ENCODE peak calls at places on chromosomes 6 and 20, in nine cellular contexts. One of them, this sample, is unnamed.

GRCh38 chr6:83073620-83074019 is 6.1 kb downstream of the DOP1A start:
- DNase-seq in BJ: no peak
- DNase-seq in heart left ventricle: no peak
- DNase-seq in cardiac muscle cell: no peak
- DNase-seq in AG09309: no peak
- DNase-seq in ascending aorta: no peak
- DNase-seq in AG10803: no peak
- DNase-seq in WTC11: no peak
- DNase-seq in AG09319: no peak
- DNase-seq in this sample: no peak

GRCh38 chr20:31712564-31713311 is 9.9 kb downstream of the BCL2L1 start:
- DNase-seq in BJ: no peak
- DNase-seq in heart left ventricle: peak; percentile 88
- DNase-seq in cardiac muscle cell: peak; percentile 93
- DNase-seq in AG09309: no peak
- DNase-seq in ascending aorta: peak; percentile 98
- DNase-seq in AG10803: peak; percentile 89
- DNase-seq in WTC11: peak; percentile 57
- DNase-seq in AG09319: no peak
- DNase-seq in this sample: peak; percentile 67

GRCh38 chr6:154615483-154616025 is 105.1 kb upstream of the CNKSR3 start:
- DNase-seq in BJ: no peak
- DNase-seq in heart left ventricle: peak; percentile 65
- DNase-seq in cardiac muscle cell: peak; percentile 89
- DNase-seq in AG09309: no peak
- DNase-seq in ascending aorta: peak; percentile 69
- DNase-seq in AG10803: peak; percentile 39
- DNase-seq in WTC11: peak; percentile 24
- DNase-seq in AG09319: no peak
- DNase-seq in this sample: peak; percentile 32

GRCh38 chr20:53658327-53658726 is 64.7 kb upstream of the ZNF217 start:
- DNase-seq in BJ: no peak
- DNase-seq in heart left ventricle: no peak
- DNase-seq in cardiac muscle cell: no peak
- DNase-seq in AG09309: no peak
- DNase-seq in ascending aorta: peak; percentile 13
- DNase-seq in AG10803: no peak
- DNase-seq in WTC11: no peak
- DNase-seq in AG09319: no peak
- DNase-seq in this sample: no peak

GRCh38 chr20:59823030-59823423 is 110.4 kb downstream of the SYCP2 start:
- DNase-seq in BJ: no peak
- DNase-seq in heart left ventricle: no peak
- DNase-seq in cardiac muscle cell: no peak
- DNase-seq in AG09309: no peak
- DNase-seq in ascending aorta: no peak
- DNase-seq in AG10803: no peak
- DNase-seq in WTC11: no peak
- DNase-seq in AG09319: no peak
- DNase-seq in this sample: no peak

GRCh38 chr20:54459279-54459678 is 16.1 kb upstream of the DOK5 start:
- DNase-seq in BJ: no peak
- DNase-seq in heart left ventricle: no peak
- DNase-seq in cardiac muscle cell: no peak
- DNase-seq in AG09309: no peak
- DNase-seq in ascending aorta: no peak
- DNase-seq in AG10803: no peak
- DNase-seq in WTC11: no peak
- DNase-seq in AG09319: no peak
- DNase-seq in this sample: no peak

GRCh38 chr20:48189177-48189576 is 403.9 kb upstream of the SULF2 start:
- DNase-seq in BJ: no peak
- DNase-seq in heart left ventricle: no peak
- DNase-seq in cardiac muscle cell: peak; percentile 61
- DNase-seq in AG09309: no peak
- DNase-seq in ascending aorta: no peak
- DNase-seq in AG10803: peak; percentile 61
- DNase-seq in WTC11: peak; percentile 34
- DNase-seq in AG09319: peak; percentile 20
- DNase-seq in this sample: no peak

GRCh38 chr6:38184780-38185080 is 365.2 kb downstream of the ZFAND3 start:
- DNase-seq in BJ: no peak
- DNase-seq in heart left ventricle: no peak
- DNase-seq in cardiac muscle cell: no peak
- DNase-seq in AG09309: no peak
- DNase-seq in ascending aorta: no peak
- DNase-seq in AG10803: no peak
- DNase-seq in WTC11: peak; percentile 5
- DNase-seq in AG09319: no peak
- DNase-seq in this sample: no peak

GRCh38 chr20:44908987-44909871 is 631 bp upstream of the PABPC1L start:
- DNase-seq in BJ: no peak
- DNase-seq in heart left ventricle: no peak
- DNase-seq in cardiac muscle cell: no peak
- DNase-seq in AG09309: no peak
- DNase-seq in ascending aorta: no peak
- DNase-seq in AG10803: no peak
- DNase-seq in WTC11: no peak
- DNase-seq in AG09319: no peak
- DNase-seq in this sample: no peak

GRCh38 chr6:167479967-167480653 is 155.2 kb downstream of the TTLL2 start:
- DNase-seq in BJ: no peak
- DNase-seq in heart left ventricle: peak; percentile 38
- DNase-seq in cardiac muscle cell: no peak
- DNase-seq in AG09309: no peak
- DNase-seq in ascending aorta: peak; percentile 42
- DNase-seq in AG10803: no peak
- DNase-seq in WTC11: no peak
- DNase-seq in AG09319: no peak
- DNase-seq in this sample: no peak

GRCh38 chr6:167481527-167481926 is 156.6 kb downstream of the TTLL2 start:
- DNase-seq in BJ: no peak
- DNase-seq in heart left ventricle: no peak
- DNase-seq in cardiac muscle cell: no peak
- DNase-seq in AG09309: no peak
- DNase-seq in ascending aorta: no peak
- DNase-seq in AG10803: no peak
- DNase-seq in WTC11: no peak
- DNase-seq in AG09319: no peak
- DNase-seq in this sample: no peak

GRCh38 chr6:167487706-167488664 is 163.1 kb downstream of the TTLL2 start:
- DNase-seq in BJ: no peak
- DNase-seq in heart left ventricle: no peak
- DNase-seq in cardiac muscle cell: no peak
- DNase-seq in AG09309: no peak
- DNase-seq in ascending aorta: no peak
- DNase-seq in AG10803: no peak
- DNase-seq in WTC11: no peak
- DNase-seq in AG09319: no peak
- DNase-seq in this sample: no peak

GRCh38 chr6:167485186-167485978 is 160.5 kb downstream of the TTLL2 start:
- DNase-seq in BJ: no peak
- DNase-seq in heart left ventricle: peak; percentile 51
- DNase-seq in cardiac muscle cell: peak; percentile 78
- DNase-seq in AG09309: no peak
- DNase-seq in ascending aorta: no peak
- DNase-seq in AG10803: no peak
- DNase-seq in WTC11: no peak
- DNase-seq in AG09319: no peak
- DNase-seq in this sample: no peak
- TF ChIP-seq CTCF in BJ: no peak
- TF ChIP-seq CTCF in heart left ventricle: peak; percentile 50
- TF ChIP-seq CTCF in cardiac muscle cell: peak; percentile 68
- TF ChIP-seq CTCF in AG09309: no peak
- TF ChIP-seq CTCF in ascending aorta: peak; percentile 59
- TF ChIP-seq CTCF in AG10803: no peak
- TF ChIP-seq CTCF in WTC11: no peak
- TF ChIP-seq CTCF in AG09319: no peak
- TF ChIP-seq CTCF in this sample: no peak

DNA sequence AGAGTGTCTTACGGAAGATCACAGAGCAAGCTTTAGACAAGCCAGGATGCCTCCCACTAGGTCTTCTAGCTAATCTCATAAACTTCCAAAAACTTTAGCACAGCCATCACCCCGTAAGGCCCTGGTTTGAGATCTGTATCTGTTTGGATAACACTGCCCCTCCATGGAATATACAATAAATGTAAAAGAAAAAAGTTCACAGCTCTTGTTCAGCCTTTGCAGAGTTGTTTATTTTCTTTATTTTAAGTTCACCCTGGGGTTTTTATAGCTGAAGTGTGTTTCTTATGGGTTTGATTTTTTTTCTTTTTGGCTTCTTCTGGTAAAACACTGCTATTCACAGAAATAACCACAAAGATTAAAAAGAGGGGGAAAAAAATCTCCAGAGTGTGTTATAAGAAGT is 125.6 kb downstream of the EYA2 start:
- DNase-seq in BJ: peak; percentile 2
- DNase-seq in heart left ventricle: no peak
- DNase-seq in cardiac muscle cell: no peak
- DNase-seq in AG09309: no peak
- DNase-seq in ascending aorta: no peak
- DNase-seq in AG10803: peak; percentile 2
- DNase-seq in WTC11: no peak
- DNase-seq in AG09319: no peak
- DNase-seq in this sample: peak; percentile 26
- TF ChIP-seq CTCF in BJ: no peak
- TF ChIP-seq CTCF in heart left ventricle: no peak
- TF ChIP-seq CTCF in cardiac muscle cell: no peak
- TF ChIP-seq CTCF in AG09309: no peak
- TF ChIP-seq CTCF in ascending aorta: no peak
- TF ChIP-seq CTCF in AG10803: peak; percentile 2
- TF ChIP-seq CTCF in WTC11: no peak
- TF ChIP-seq CTCF in AG09319: no peak
- TF ChIP-seq CTCF in this sample: peak; percentile 26

DNA sequence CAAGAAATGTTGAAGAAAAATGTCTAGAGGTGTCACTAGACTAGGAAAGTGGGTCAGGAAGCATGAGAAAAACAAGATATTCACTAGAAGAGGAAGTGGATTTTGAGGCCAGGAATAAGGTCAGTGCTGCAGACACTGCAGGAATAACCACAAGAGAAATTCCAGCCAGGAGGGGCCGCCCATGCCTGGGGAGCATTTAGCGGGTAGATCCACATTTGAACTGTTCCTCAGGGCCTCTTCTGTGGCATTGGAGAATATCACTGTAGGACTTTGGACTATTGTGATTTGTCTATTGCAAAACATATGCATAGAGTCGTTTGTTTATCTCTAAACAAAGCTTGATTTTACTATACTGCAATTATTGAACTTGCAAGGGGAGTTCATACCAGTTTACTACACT is 49.6 kb upstream of the CCDC28A start:
- DNase-seq in BJ: no peak
- DNase-seq in heart left ventricle: peak; percentile 46
- DNase-seq in cardiac muscle cell: peak; percentile 68
- DNase-seq in AG09309: peak; percentile 10
- DNase-seq in ascending aorta: no peak
- DNase-seq in AG10803: peak; percentile 1
- DNase-seq in WTC11: no peak
- DNase-seq in AG09319: no peak
- DNase-seq in this sample: no peak
- TF ChIP-seq CTCF in BJ: no peak
- TF ChIP-seq CTCF in heart left ventricle: no peak
- TF ChIP-seq CTCF in cardiac muscle cell: peak; percentile 21
- TF ChIP-seq CTCF in AG09309: peak; percentile 34
- TF ChIP-seq CTCF in ascending aorta: no peak
- TF ChIP-seq CTCF in AG10803: no peak
- TF ChIP-seq CTCF in WTC11: no peak
- TF ChIP-seq CTCF in AG09319: no peak
- TF ChIP-seq CTCF in this sample: no peak

GRCh38 chr6:141195251-141195832 is 937.4 kb upstream of the GJE1 start:
- DNase-seq in BJ: no peak
- DNase-seq in heart left ventricle: no peak
- DNase-seq in cardiac muscle cell: no peak
- DNase-seq in AG09309: no peak
- DNase-seq in ascending aorta: no peak
- DNase-seq in AG10803: no peak
- DNase-seq in WTC11: no peak
- DNase-seq in AG09319: no peak
- DNase-seq in this sample: no peak
- TF ChIP-seq CTCF in BJ: no peak
- TF ChIP-seq CTCF in heart left ventricle: no peak
- TF ChIP-seq CTCF in cardiac muscle cell: no peak
- TF ChIP-seq CTCF in AG09309: no peak
- TF ChIP-seq CTCF in ascending aorta: no peak
- TF ChIP-seq CTCF in AG10803: no peak
- TF ChIP-seq CTCF in WTC11: no peak
- TF ChIP-seq CTCF in AG09319: no peak
- TF ChIP-seq CTCF in this sample: no peak

DNA sequence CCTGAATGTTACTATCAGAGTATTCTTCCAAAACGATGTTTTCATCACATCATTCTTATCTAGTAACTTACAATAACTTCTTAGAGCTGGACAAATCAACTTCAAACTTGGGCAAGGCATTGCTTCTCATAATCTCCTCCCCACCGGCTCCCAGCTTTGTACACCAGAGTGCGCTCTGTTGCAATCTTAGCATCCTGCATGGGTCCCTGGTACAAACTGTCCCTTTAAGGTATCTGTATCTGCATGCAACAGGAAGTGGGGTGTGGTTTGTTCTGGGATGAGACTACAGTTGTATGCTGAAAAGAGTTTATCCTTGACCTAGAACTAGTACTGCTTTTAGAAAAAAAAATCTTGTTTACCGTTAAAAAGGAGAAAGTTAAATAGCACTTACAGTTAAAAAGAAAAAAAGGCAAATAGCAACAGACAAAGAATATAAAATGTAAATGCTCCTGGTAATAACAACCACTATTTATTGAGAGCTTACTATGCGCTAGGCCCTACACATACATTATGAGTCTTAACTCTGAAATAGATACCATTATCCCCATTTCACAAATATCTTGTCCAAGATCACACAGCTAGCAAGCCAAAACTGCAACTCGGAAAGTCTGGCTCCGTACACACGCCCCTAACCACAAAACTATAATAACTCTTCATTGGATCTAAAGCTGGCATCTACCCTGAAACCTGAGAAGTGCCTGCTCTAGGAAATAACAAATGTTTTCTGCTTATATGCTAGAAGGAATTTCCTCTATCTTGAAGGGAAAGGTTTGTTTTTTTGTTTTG is 9.8 kb upstream of the HECA start:
- DNase-seq in BJ: no peak
- DNase-seq in heart left ventricle: peak; percentile 60
- DNase-seq in cardiac muscle cell: peak; percentile 89
- DNase-seq in AG09309: no peak
- DNase-seq in ascending aorta: peak; percentile 75
- DNase-seq in AG10803: peak; percentile 55
- DNase-seq in WTC11: peak; percentile 38
- DNase-seq in AG09319: no peak
- DNase-seq in this sample: no peak
- TF ChIP-seq CTCF in BJ: peak; percentile 39
- TF ChIP-seq CTCF in heart left ventricle: peak; percentile 49
- TF ChIP-seq CTCF in cardiac muscle cell: peak; percentile 70
- TF ChIP-seq CTCF in AG09309: peak; percentile 55
- TF ChIP-seq CTCF in ascending aorta: no peak
- TF ChIP-seq CTCF in AG10803: peak; percentile 43
- TF ChIP-seq CTCF in WTC11: no peak
- TF ChIP-seq CTCF in AG09319: peak; percentile 38
- TF ChIP-seq CTCF in this sample: peak; percentile 40

GRCh38 chr20:50133474-50134217 is 19.9 kb downstream of the PEDS1 start:
- DNase-seq in BJ: no peak
- DNase-seq in heart left ventricle: no peak
- DNase-seq in cardiac muscle cell: no peak
- DNase-seq in AG09309: no peak
- DNase-seq in ascending aorta: no peak
- DNase-seq in AG10803: no peak
- DNase-seq in WTC11: no peak
- DNase-seq in AG09319: no peak
- DNase-seq in this sample: no peak
- TF ChIP-seq CTCF in BJ: peak; percentile 14
- TF ChIP-seq CTCF in heart left ventricle: no peak
- TF ChIP-seq CTCF in cardiac muscle cell: peak; percentile 17
- TF ChIP-seq CTCF in AG09309: peak; percentile 11
- TF ChIP-seq CTCF in ascending aorta: no peak
- TF ChIP-seq CTCF in AG10803: no peak
- TF ChIP-seq CTCF in WTC11: no peak
- TF ChIP-seq CTCF in AG09319: no peak
- TF ChIP-seq CTCF in this sample: no peak

This sample was measured in AG04450.